ENCODE peak calls at places on chromosomes 7 and 10, in five cellular contexts. G is nephron progenitor cell, H is body of pancreas, O is breast epithelium, P is neural crest cell. R is an unnamed sample.

GRCh38 chr7:50461695-50462094 is 11.5 kb upstream of the FIGNL1 start:
- DNase-seq in G (no peak), H (no peak), O (no peak), P (no peak), R (no peak)

GRCh38 chr7:142385528-142386340 is 127.9 kb upstream of the PRSS58 start:
- DNase-seq in G (peak; percentile 50), H (peak; percentile 37), O (no peak), P (peak; percentile 36), R (no peak)

GRCh38 chr10:84177541-84178386 is 4.2 kb downstream of the GPR15LG start:
- DNase-seq in G (no peak), H (no peak), O (no peak), P (no peak), R (no peak)

GRCh38 chr7:154587812-154588211 is 415.1 kb downstream of the PAXIP1 start:
- DNase-seq in G (no peak), H (no peak), O (no peak), P (no peak), R (no peak)

GRCh38 chr10:113228570-113228969 is 278.5 kb downstream of the TCF7L2 start:
- DNase-seq in G (no peak), H (no peak), O (no peak), P (no peak), R (no peak)

GRCh38 chr10:29067161-29067560 is 221.7 kb upstream of the LYZL1 start:
- DNase-seq in G (no peak), H (no peak), O (no peak), P (no peak), R (no peak)

GRCh38 chr7:83579740-83580139 is 69.2 kb downstream of the SEMA3E start:
- DNase-seq in G (no peak), H (no peak), O (no peak), P (no peak), R (no peak)

GRCh38 chr10:132901351-132901750 is 41.0 kb downstream of the CFAP46 start:
- DNase-seq in G (no peak), H (no peak), O (no peak), P (no peak), R (no peak)

GRCh38 chr7:22417349-22417748 is 60.4 kb upstream of the RAPGEF5 start:
- DNase-seq in G (no peak), H (no peak), O (no peak), P (no peak), R (no peak)

GRCh38 chr7:1056006-1056784 is 11.8 kb downstream of the GPR146 start:
- DNase-seq in G (no peak), H (peak; percentile 31), O (no peak), P (no peak), R (no peak)

GRCh38 chr10:47255033-47255813 is 44.8 kb upstream of the GDF10 start:
- DNase-seq in G (no peak), H (peak; percentile 28), O (no peak), P (no peak), R (no peak)

GRCh38 chr10:86650151-86650550 is 4.2 kb upstream of the OPN4 start:
- DNase-seq in G (no peak), H (no peak), O (peak; percentile 24), P (no peak), R (no peak)

GRCh38 chr10:95339863-95340262 is 49.1 kb upstream of the PDLIM1 start:
- DNase-seq in G (no peak), H (no peak), O (no peak), P (no peak), R (no peak)

GRCh38 chr10:29736325-29737208 is 101.8 kb upstream of the SVIL start:
- DNase-seq in G (peak; percentile 73), H (peak; percentile 71), O (peak; percentile 60), P (peak; percentile 51), R (no peak)

GRCh38 chr10:32155075-32155516 is 98.9 kb upstream of the KIF5B start:
- DNase-seq in G (no peak), H (no peak), O (no peak), P (no peak), R (no peak)

DNA sequence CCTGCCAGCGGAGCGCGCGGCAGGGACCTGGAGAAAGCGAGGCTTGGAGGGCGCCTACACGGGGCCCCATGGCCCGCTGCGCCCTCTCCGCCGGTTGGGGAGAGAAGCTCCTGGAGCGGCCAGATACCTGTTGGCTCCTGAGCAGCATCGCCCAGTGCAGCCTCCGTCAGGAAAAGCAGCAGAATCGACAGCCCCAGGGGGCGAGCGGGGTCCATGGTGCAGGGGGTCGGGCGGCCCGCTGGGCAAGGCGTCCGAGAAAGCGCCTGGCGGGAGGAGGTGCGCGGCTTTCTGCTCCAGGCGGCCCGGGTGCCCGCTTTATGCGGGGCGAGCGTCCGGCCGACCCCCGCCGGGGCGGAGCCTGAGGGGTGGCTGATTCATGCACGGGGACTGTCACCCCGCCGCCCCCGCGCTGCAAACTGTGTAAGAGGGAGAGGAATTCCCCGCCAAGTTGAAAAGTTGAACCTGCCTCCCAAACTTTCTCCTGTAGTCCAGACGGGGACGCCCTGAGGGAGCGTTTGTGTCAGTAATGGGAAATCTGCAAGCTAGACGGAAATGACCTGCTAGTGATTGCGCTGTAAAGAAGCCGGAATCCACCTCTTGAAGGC is at the start of gene TFPI2:
- DNase-seq in G (peak; percentile 78), H (peak; percentile 72), O (no peak), P (peak; percentile 27), R (peak; percentile 24)
- TF ChIP-seq CTCF in G (no peak), H (no peak), O (no peak), P (no peak), R (no peak)

DNA sequence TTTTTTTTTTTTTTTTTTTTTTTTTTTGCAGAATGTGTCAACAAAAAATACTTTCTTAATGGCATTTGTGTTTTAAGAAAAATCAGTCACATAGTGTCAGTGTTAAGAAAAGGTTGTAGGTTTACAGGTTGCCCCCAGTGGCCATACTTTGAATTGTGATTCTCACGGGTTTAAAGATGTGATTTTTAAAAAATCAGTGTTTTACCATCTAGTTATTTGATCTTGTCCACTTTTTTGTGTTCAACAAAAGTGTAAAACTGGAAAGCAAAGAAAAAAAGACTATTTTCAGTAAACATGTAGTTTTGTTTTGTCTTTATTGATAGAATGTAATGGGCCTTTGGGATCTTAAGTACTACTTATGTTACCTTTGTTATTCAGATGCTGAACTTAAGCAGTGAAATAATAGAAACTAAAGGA is 25.7 kb downstream of the SUV39H2 start:
- DNase-seq in G (no peak), H (peak; percentile 23), O (no peak), P (no peak), R (no peak)
- TF ChIP-seq CTCF in G (peak; percentile 43), H (peak; percentile 57), O (no peak), P (peak; percentile 72), R (peak; percentile 46)

GRCh38 chr10:125742465-125742864 is 23.0 kb downstream of the EDRF1 start:
- DNase-seq in G (no peak), H (no peak), O (no peak), P (no peak), R (no peak)
- TF ChIP-seq CTCF in G (no peak), H (peak; percentile 10), O (no peak), P (peak; percentile 39), R (no peak)

DNA sequence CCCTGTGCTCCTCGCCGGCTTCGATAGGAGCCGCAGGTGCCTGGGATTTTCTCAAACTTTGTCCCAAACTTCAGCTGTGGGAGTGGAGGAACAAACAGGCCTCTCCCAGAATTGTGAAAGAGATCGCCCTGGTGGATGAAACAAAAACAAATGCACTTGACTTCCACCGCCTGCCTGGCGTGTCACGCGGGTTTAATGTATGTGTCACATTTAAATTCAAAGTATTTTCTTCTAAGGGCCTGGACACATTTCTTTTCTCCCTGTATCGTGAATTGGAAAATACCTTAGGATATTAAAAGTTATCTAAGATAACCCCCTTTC is 694 bp upstream of the WASL start:
- DNase-seq in G (no peak), H (no peak), O (no peak), P (no peak), R (no peak)
- TF ChIP-seq CTCF in G (no peak), H (peak; percentile 26), O (peak; percentile 6), P (peak; percentile 46), R (no peak)

DNA sequence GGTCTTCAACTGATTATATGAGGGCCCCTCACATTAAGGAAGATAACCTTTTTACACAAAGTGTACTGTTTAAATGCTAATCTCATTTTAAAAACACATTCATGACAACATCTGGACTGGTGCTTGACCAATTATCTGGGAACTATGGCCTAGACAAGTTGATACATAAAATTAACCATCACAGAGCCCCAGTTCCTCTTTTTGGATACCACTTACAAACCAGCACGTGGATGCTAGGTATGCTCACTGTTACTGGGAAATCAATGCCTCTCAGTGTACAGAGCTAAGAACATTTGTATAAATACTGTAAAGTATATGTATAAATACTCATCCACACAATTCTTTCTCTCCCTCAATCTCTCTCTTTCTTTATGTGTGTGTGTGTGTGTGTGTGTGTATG is 1217.8 kb upstream of the LRRTM3 start:
- DNase-seq in G (no peak), H (no peak), O (no peak), P (no peak), R (no peak)
- TF ChIP-seq CTCF in G (no peak), H (no peak), O (no peak), P (no peak), R (no peak)